ENCODE peak calls at places on chromosomes 16 and 17, in six cellular contexts. One of them, this sample, is unnamed.

GRCh38 chr16:86888240-86889044 is 310.1 kb downstream of the FOXL1 start:
- DNase-seq in amniotic stem cell: no peak
- DNase-seq in activated CD4-positive, alpha-beta T cell treated with anti-CD3 and anti-CD28 coated beads, Interleukin-2, amount 50 U/mL, for 24 hours: no peak
- DNase-seq in astrocyte: no peak
- DNase-seq in mammary epithelial cell: peak; percentile 39
- DNase-seq in adrenal gland: no peak
- DNase-seq in this sample: no peak

GRCh38 chr16:4736546-4736945 is 2.2 kb downstream of the DNAAF8 start:
- DNase-seq in amniotic stem cell: no peak
- DNase-seq in activated CD4-positive, alpha-beta T cell treated with anti-CD3 and anti-CD28 coated beads, Interleukin-2, amount 50 U/mL, for 24 hours: no peak
- DNase-seq in astrocyte: no peak
- DNase-seq in mammary epithelial cell: no peak
- DNase-seq in adrenal gland: no peak
- DNase-seq in this sample: no peak

GRCh38 chr17:14545156-14545906 is 244.4 kb downstream of the HS3ST3B1 start:
- DNase-seq in amniotic stem cell: no peak
- DNase-seq in activated CD4-positive, alpha-beta T cell treated with anti-CD3 and anti-CD28 coated beads, Interleukin-2, amount 50 U/mL, for 24 hours: no peak
- DNase-seq in astrocyte: no peak
- DNase-seq in mammary epithelial cell: no peak
- DNase-seq in adrenal gland: no peak
- DNase-seq in this sample: no peak

GRCh38 chr16:64339052-64339770 is 782.7 kb downstream of the CDH11 start:
- DNase-seq in amniotic stem cell: no peak
- DNase-seq in activated CD4-positive, alpha-beta T cell treated with anti-CD3 and anti-CD28 coated beads, Interleukin-2, amount 50 U/mL, for 24 hours: no peak
- DNase-seq in astrocyte: peak; percentile 78
- DNase-seq in mammary epithelial cell: no peak
- DNase-seq in adrenal gland: no peak
- DNase-seq in this sample: no peak

GRCh38 chr17:40399185-40399584 is 18.5 kb downstream of the TOP2A start:
- DNase-seq in amniotic stem cell: peak; percentile 59
- DNase-seq in activated CD4-positive, alpha-beta T cell treated with anti-CD3 and anti-CD28 coated beads, Interleukin-2, amount 50 U/mL, for 24 hours: peak; percentile 30
- DNase-seq in astrocyte: peak; percentile 40
- DNase-seq in mammary epithelial cell: no peak
- DNase-seq in adrenal gland: no peak
- DNase-seq in this sample: no peak

GRCh38 chr16:66958857-66959644 is 2.0 kb upstream of the CES3 start:
- DNase-seq in amniotic stem cell: no peak
- DNase-seq in activated CD4-positive, alpha-beta T cell treated with anti-CD3 and anti-CD28 coated beads, Interleukin-2, amount 50 U/mL, for 24 hours: no peak
- DNase-seq in astrocyte: no peak
- DNase-seq in mammary epithelial cell: no peak
- DNase-seq in adrenal gland: no peak
- DNase-seq in this sample: no peak

GRCh38 chr16:17027488-17028129 is 443.2 kb downstream of the XYLT1 start:
- DNase-seq in amniotic stem cell: no peak
- DNase-seq in activated CD4-positive, alpha-beta T cell treated with anti-CD3 and anti-CD28 coated beads, Interleukin-2, amount 50 U/mL, for 24 hours: no peak
- DNase-seq in astrocyte: no peak
- DNase-seq in mammary epithelial cell: no peak
- DNase-seq in adrenal gland: no peak
- DNase-seq in this sample: no peak

GRCh38 chr16:51449441-51449840 is 298.4 kb upstream of the SALL1 start:
- DNase-seq in amniotic stem cell: no peak
- DNase-seq in activated CD4-positive, alpha-beta T cell treated with anti-CD3 and anti-CD28 coated beads, Interleukin-2, amount 50 U/mL, for 24 hours: no peak
- DNase-seq in astrocyte: no peak
- DNase-seq in mammary epithelial cell: no peak
- DNase-seq in adrenal gland: no peak
- DNase-seq in this sample: no peak

GRCh38 chr17:65593870-65594584 is 32.6 kb upstream of the AXIN2 start:
- DNase-seq in amniotic stem cell: no peak
- DNase-seq in activated CD4-positive, alpha-beta T cell treated with anti-CD3 and anti-CD28 coated beads, Interleukin-2, amount 50 U/mL, for 24 hours: no peak
- DNase-seq in astrocyte: peak; percentile 16
- DNase-seq in mammary epithelial cell: no peak
- DNase-seq in adrenal gland: no peak
- DNase-seq in this sample: no peak

GRCh38 chr16:53502331-53503269 is at the start of gene AKTIP:
- DNase-seq in amniotic stem cell: no peak
- DNase-seq in activated CD4-positive, alpha-beta T cell treated with anti-CD3 and anti-CD28 coated beads, Interleukin-2, amount 50 U/mL, for 24 hours: peak; percentile 54
- DNase-seq in astrocyte: peak; percentile 48
- DNase-seq in mammary epithelial cell: peak; percentile 43
- DNase-seq in adrenal gland: peak; percentile 33
- DNase-seq in this sample: peak; percentile 44

GRCh38 chr17:45225051-45225700 is 3.5 kb downstream of the FMNL1 start:
- DNase-seq in amniotic stem cell: no peak
- DNase-seq in activated CD4-positive, alpha-beta T cell treated with anti-CD3 and anti-CD28 coated beads, Interleukin-2, amount 50 U/mL, for 24 hours: no peak
- DNase-seq in astrocyte: no peak
- DNase-seq in mammary epithelial cell: peak; percentile 60
- DNase-seq in adrenal gland: no peak
- DNase-seq in this sample: no peak

GRCh38 chr17:7886227-7887037 is 2.2 kb upstream of the CHD3 start:
- DNase-seq in amniotic stem cell: no peak
- DNase-seq in activated CD4-positive, alpha-beta T cell treated with anti-CD3 and anti-CD28 coated beads, Interleukin-2, amount 50 U/mL, for 24 hours: peak; percentile 30
- DNase-seq in astrocyte: no peak
- DNase-seq in mammary epithelial cell: peak; percentile 25
- DNase-seq in adrenal gland: peak; percentile 26
- DNase-seq in this sample: no peak